ENCODE peak calls at places on chromosomes 5 and 9, in eight cellular contexts. Q is AG08396; A is AG04450; K is WTC11; C is stimulated activated CD4-positive, alpha-beta T cell treated with anti-CD3 and anti-CD28 coated beads, TNF-alpha, amount 100 ng/mL, for 4 hours; Y is AML-193; U is ureter; E is NAMALWA. B is an unnamed sample.

GRCh38 chr9:14942037-14942436 is 31.8 kb upstream of the FREM1 start:
- DNase-seq in C (no peak), Q (no peak), U (no peak), K (no peak), A (no peak), E (no peak), Y (no peak), B (no peak)

GRCh38 chr9:34279431-34279830 is 49.6 kb downstream of the KIF24 start:
- DNase-seq in U (no peak), A (no peak), Q (no peak), C (no peak), Y (no peak), E (no peak), K (no peak), B (no peak)

GRCh38 chr5:13745508-13745907 is 199.0 kb downstream of the DNAH5 start:
- DNase-seq in U (no peak), K (no peak), E (no peak), C (no peak), Q (peak), A (peak), Y (no peak), B (no peak)

GRCh38 chr5:149141957-149142851 is 911 bp downstream of the ABLIM3 start:
- DNase-seq in Y (no peak), K (no peak), U (no peak), E (no peak), A (no peak), C (no peak), Q (no peak), B (no peak)

GRCh38 chr9:106697799-106698591 is 165.0 kb upstream of the ZNF462 start:
- DNase-seq in A (no peak), E (no peak), K (peak), C (no peak), Y (no peak), Q (peak), U (peak), B (peak)

GRCh38 chr9:116873441-116873840 is 186.3 kb downstream of the TRIM32 start:
- DNase-seq in C (no peak), Y (no peak), U (no peak), A (no peak), Q (no peak), K (no peak), E (peak), B (no peak)

GRCh38 chr9:91199739-91200497 is 161.8 kb downstream of the AUH start:
- DNase-seq in U (no peak), E (no peak), Q (no peak), K (no peak), Y (no peak), A (no peak), C (no peak), B (no peak)

GRCh38 chr5:131671994-131672655 is 37.1 kb upstream of the RAPGEF6 start:
- DNase-seq in E (no peak), A (peak), Y (no peak), U (no peak), K (no peak), C (no peak), Q (peak), B (no peak)

GRCh38 chr5:73183491-73183891 is 10.5 kb downstream of the TMEM174 start:
- DNase-seq in K (no peak), E (no peak), A (no peak), C (no peak), Y (no peak), U (no peak), Q (no peak), B (no peak)

GRCh38 chr5:77869115-77869798 is 93.1 kb upstream of the TBCA start:
- DNase-seq in E (no peak), Y (no peak), Q (no peak), C (no peak), K (no peak), U (no peak), A (no peak), B (no peak)

GRCh38 chr5:61301820-61302563 is 30.1 kb upstream of the ZSWIM6 start:
- DNase-seq in Y (no peak), C (no peak), E (no peak), K (no peak), Q (peak), A (peak), U (peak), B (peak)

GRCh38 chr5:144405986-144406385 is 235.3 kb downstream of the KCTD16 start:
- DNase-seq in A (no peak), C (no peak), U (no peak), K (no peak), Q (no peak), E (no peak), Y (no peak), B (no peak)

GRCh38 chr9:117783828-117784227 is 79.6 kb downstream of the TLR4 start:
- DNase-seq in Q (no peak), Y (peak), U (no peak), K (no peak), A (no peak), C (no peak), E (peak), B (no peak)

GRCh38 chr5:53463909-53464621 is 16.4 kb upstream of the FST start:
- DNase-seq in C (no peak), Y (no peak), U (no peak), K (no peak), A (no peak), Q (no peak), E (no peak), B (no peak)

GRCh38 chr9:87875839-87876545 is 6.7 kb upstream of the SPATA31E1 start:
- DNase-seq in C (no peak), Q (no peak), A (no peak), U (peak), K (no peak), Y (no peak), E (no peak), B (no peak)

GRCh38 chr5:14879985-14880589 is 8.5 kb upstream of the ANKH start:
- DNase-seq in A (peak), C (no peak), U (no peak), E (no peak), Y (no peak), K (no peak), Q (no peak), B (no peak)

GRCh38 chr5:132427285-132428146 is 58.0 kb downstream of the SLC22A5 start:
- DNase-seq in C (peak), Y (peak), Q (no peak), A (no peak), U (peak), E (peak), K (no peak), B (no peak)

GRCh38 chr5:127290946-127291763 is 559 bp downstream of the MEGF10 start:
- DNase-seq in C (no peak), K (peak), Y (no peak), E (no peak), U (no peak), Q (no peak), A (no peak), B (no peak)

GRCh38 chr9:93077367-93077766 is 18.6 kb upstream of the CARD19 start:
- DNase-seq in A (no peak), U (no peak), C (no peak), K (no peak), Y (no peak), Q (no peak), E (no peak), B (no peak)

GRCh38 chr9:130234340-130235260 is 31.0 kb upstream of the HMCN2 start:
- DNase-seq in Q (no peak), Y (no peak), K (no peak), U (no peak), E (no peak), A (no peak), C (no peak), B (no peak)

GRCh38 chr9:125626187-125626586 is 80.8 kb downstream of the MAPKAP1 start:
- DNase-seq in A (peak), K (no peak), Y (no peak), U (no peak), E (no peak), Q (peak), C (no peak), B (no peak)

GRCh38 chr5:140351609-140352334 is 5.4 kb upstream of the HBEGF start:
- DNase-seq in E (peak), C (peak), A (no peak), Q (peak), K (peak), U (peak), Y (peak), B (no peak)

GRCh38 chr9:124764774-124765438 is 6.2 kb downstream of the NR6A1 start:
- DNase-seq in K (no peak), U (no peak), C (no peak), Y (peak), Q (no peak), E (peak), A (no peak), B (no peak)

GRCh38 chr5:74787424-74787823 is 20.4 kb downstream of the NSA2 start:
- DNase-seq in Q (no peak), K (no peak), C (no peak), E (no peak), U (no peak), A (no peak), Y (no peak), B (no peak)

GRCh38 chr5:173303878-173304590 is 24.2 kb downstream of the STC2 start:
- DNase-seq in Y (no peak), U (no peak), K (peak), Q (no peak), C (no peak), E (no peak), A (no peak), B (no peak)

GRCh38 chr5:171445910-171446516 is 26.6 kb downstream of the FGF18 start:
- DNase-seq in E (no peak), K (no peak), A (peak), Q (peak), Y (no peak), C (no peak), U (peak), B (no peak)

GRCh38 chr9:71769175-71770165 is 1.2 kb upstream of the CEMIP2 start:
- DNase-seq in Q (peak), C (peak), A (no peak), Y (no peak), E (peak), U (peak), K (peak), B (peak)

GRCh38 chr5:40834391-40834848 is 602 bp downstream of the RPL37 start:
- DNase-seq in U (no peak), Q (no peak), C (no peak), Y (no peak), A (no peak), K (no peak), E (peak), B (no peak)

GRCh38 chr9:91163441-91163772 is 198.3 kb downstream of the AUH start:
- DNase-seq in Y (no peak), K (no peak), E (no peak), C (no peak), U (no peak), A (no peak), Q (no peak), B (no peak)

GRCh38 chr5:85484982-85485574 is 1100.4 kb upstream of the EDIL3 start:
- DNase-seq in Q (no peak), E (no peak), K (no peak), C (no peak), U (no peak), A (no peak), Y (no peak), B (no peak)

GRCh38 chr5:38853753-38854470 is 8.1 kb downstream of the OSMR start:
- DNase-seq in E (no peak), U (no peak), A (peak), C (no peak), Q (peak), Y (no peak), K (no peak), B (no peak)

GRCh38 chr9:31582561-31582960 is 801.9 kb upstream of the ACO1 start:
- DNase-seq in U (no peak), A (no peak), K (no peak), C (no peak), Q (no peak), E (no peak), Y (no peak), B (no peak)

GRCh38 chr5:178162481-178162880 is 8.8 kb upstream of the NHP2 start:
- DNase-seq in C (no peak), Y (no peak), U (no peak), A (no peak), K (no peak), E (no peak), Q (no peak), B (no peak)

GRCh38 chr9:36316629-36317317 is 58.5 kb upstream of the GNE start:
- DNase-seq in E (no peak), Q (no peak), U (no peak), A (no peak), C (no peak), Y (no peak), K (no peak), B (no peak)

GRCh38 chr5:107968998-107969397 is 298.3 kb upstream of the EFNA5 start:
- DNase-seq in K (no peak), E (no peak), A (no peak), Y (no peak), C (no peak), U (no peak), Q (peak), B (no peak)

GRCh38 chr5:16994576-16994975 is 58.5 kb upstream of the MYO10 start:
- DNase-seq in E (no peak), A (no peak), Q (no peak), U (no peak), Y (no peak), C (no peak), K (no peak), B (no peak)

GRCh38 chr9:113574381-113575262 is 111.1 kb downstream of the RGS3 start:
- DNase-seq in Y (no peak), C (no peak), A (no peak), U (no peak), E (no peak), Q (no peak), K (no peak), B (peak)

GRCh38 chr5:88140396-88140862 is 128.2 kb downstream of the TMEM161B start:
- DNase-seq in U (no peak), Y (no peak), C (no peak), Q (no peak), K (peak), A (no peak), E (no peak), B (no peak)

GRCh38 chr5:143402464-143403356 is 776 bp downstream of the NR3C1 start:
- DNase-seq in A (no peak), K (peak), Y (peak), U (peak), Q (peak), E (peak), C (peak), B (peak)

B was measured in pancreas.